ENCODE peak calls at places on chromosomes 4 and X, in five cellular contexts. H, M, S, B and R are unnamed samples.

GRCh38 chrX:33447285-33447684 is 235.9 kb upstream of the DMD start:
- DNase-seq in H (no peak), M (no peak), S (no peak), B (no peak), R (no peak)

GRCh38 chr4:68326146-68326545 is 23.7 kb downstream of the YTHDC1 start:
- DNase-seq in H (no peak), M (no peak), S (no peak), B (no peak), R (no peak)

GRCh38 chr4:127731406-127731805 is 1.2 kb downstream of the SLC25A31 start:
- DNase-seq in H (no peak), M (no peak), S (no peak), B (no peak), R (no peak)

GRCh38 chr4:150038335-150039076 is 39.7 kb upstream of the DCLK2 start:
- DNase-seq in H (no peak), M (no peak), S (no peak), B (no peak), R (no peak)

GRCh38 chrX:108464604-108465003 is 25.0 kb downstream of the COL4A5 start:
- DNase-seq in H (no peak), M (no peak), S (no peak), B (no peak), R (no peak)

GRCh38 chr4:124948976-124949597 is 236.6 kb upstream of the ANKRD50 start:
- DNase-seq in H (no peak), M (no peak), S (no peak), B (no peak), R (no peak)

GRCh38 chrX:119763175-119763574 is 4.8 kb downstream of the SOWAHD start:
- DNase-seq in H (peak; percentile 39), M (no peak), S (no peak), B (no peak), R (no peak)

GRCh38 chr4:127503111-127503510 is 129.6 kb upstream of the INTU start:
- DNase-seq in H (no peak), M (no peak), S (no peak), B (peak; percentile 25), R (peak; percentile 48)

GRCh38 chr4:1233641-1234277 is 15.2 kb downstream of the CTBP1 start:
- DNase-seq in H (no peak), M (no peak), S (no peak), B (no peak), R (no peak)